ENCODE peak calls at places on chromosomes 11 and 22, in four cellular contexts. D is coronary artery, G is fibroblast of lung, T is adrenal gland. R is an unnamed sample.

GRCh38 chr11:61972796-61973602 is 5.6 kb upstream of the FTH1 start:
- DNase-seq in D (no peak), G (peak), T (no peak), R (peak)

GRCh38 chr11:119704849-119705248 is 24.2 kb downstream of the NECTIN1 start:
- DNase-seq in D (no peak), G (no peak), T (no peak), R (no peak)

GRCh38 chr11:14136561-14136960 is 174.0 kb downstream of the SPON1 start:
- DNase-seq in D (no peak), G (no peak), T (no peak), R (no peak)

GRCh38 chr11:99257131-99257530 is 236.4 kb downstream of the CNTN5 start:
- DNase-seq in D (no peak), G (no peak), T (no peak), R (peak)

GRCh38 chr11:123357990-123358827 is 71.9 kb upstream of the GRAMD1B start:
- DNase-seq in D (no peak), G (peak), T (peak), R (no peak)

GRCh38 chr11:120471131-120471530 is 40.4 kb upstream of the GRIK4 start:
- DNase-seq in D (no peak), G (peak), T (no peak), R (no peak)

GRCh38 chr11:15157738-15158137 is 43.0 kb downstream of the INSC start:
- DNase-seq in D (no peak), G (no peak), T (no peak), R (no peak)

GRCh38 chr11:2541881-2542361 is 97.1 kb downstream of the KCNQ1 start:
- DNase-seq in D (peak), G (no peak), T (peak), R (no peak)

GRCh38 chr22:41481131-41481830 is 12.4 kb downstream of the ACO2 start:
- DNase-seq in D (peak), G (peak), T (peak), R (no peak)

GRCh38 chr11:15114501-15115475 is at the start of gene INSC:
- DNase-seq in D (no peak), G (peak), T (no peak), R (no peak)

GRCh38 chr22:41913842-41914534 is 886 bp downstream of the SHISA8 start:
- DNase-seq in D (no peak), G (no peak), T (peak), R (no peak)

GRCh38 chr22:37972527-37972926 is 11.8 kb downstream of the SOX10 start:
- DNase-seq in D (no peak), G (no peak), T (peak), R (no peak)

GRCh38 chr11:9855579-9856260 is 191.8 kb downstream of the SWAP70 start:
- DNase-seq in D (no peak), G (no peak), T (no peak), R (no peak)

GRCh38 chr11:16610738-16611388 is 127.6 kb upstream of the C11orf58 start:
- DNase-seq in D (no peak), G (no peak), T (no peak), R (no peak)

GRCh38 chr11:77129841-77130756 is 2.1 kb downstream of the MYO7A start:
- DNase-seq in D (no peak), G (no peak), T (peak), R (no peak)

GRCh38 chr11:20610825-20611224 is 11.4 kb downstream of the SLC6A5 start:
- DNase-seq in D (no peak), G (no peak), T (no peak), R (peak)

GRCh38 chr11:73999581-74000306 is 9.1 kb downstream of the UCP3 start:
- DNase-seq in D (no peak), G (no peak), T (no peak), R (no peak)

GRCh38 chr11:132631956-132632355 is 900.3 kb downstream of the OPCML start:
- DNase-seq in D (no peak), G (peak), T (no peak), R (no peak)

GRCh38 chr11:72085836-72086475 is 5.3 kb downstream of the LRRC51 start:
- DNase-seq in D (no peak), G (no peak), T (no peak), R (no peak)

GRCh38 chr11:101438126-101438525 is 145.7 kb downstream of the TRPC6 start:
- DNase-seq in D (no peak), G (no peak), T (no peak), R (no peak)

GRCh38 chr11:10655931-10656576 is 37.5 kb downstream of the IRAG1 start:
- DNase-seq in D (no peak), G (no peak), T (no peak), R (no peak)

GRCh38 chr11:3106736-3107524 is 49.7 kb upstream of the CARS1 start:
- DNase-seq in D (peak), G (no peak), T (no peak), R (no peak)

GRCh38 chr11:80146231-80146630 is 705.4 kb upstream of the TENM4 start:
- DNase-seq in D (no peak), G (no peak), T (no peak), R (peak)

GRCh38 chr11:118657238-118657637 is 22.2 kb downstream of the TREH start:
- DNase-seq in D (no peak), G (no peak), T (no peak), R (no peak)

GRCh38 chr11:115153135-115153534 is 351.1 kb downstream of the CADM1 start:
- DNase-seq in D (no peak), G (peak), T (no peak), R (peak)

GRCh38 chr11:75896843-75897419 is 81.9 kb downstream of the UVRAG start:
- DNase-seq in D (no peak), G (peak), T (no peak), R (peak)

GRCh38 chr11:116874251-116874650 is 36.8 kb upstream of the APOA1 start:
- DNase-seq in D (no peak), G (no peak), T (no peak), R (no peak)

GRCh38 chr11:62120001-62120400 is 3.8 kb upstream of the INCENP start:
- DNase-seq in D (no peak), G (no peak), T (no peak), R (no peak)

GRCh38 chr11:67645521-67646457 is 4.7 kb downstream of the ACY3 start:
- DNase-seq in D (peak), G (no peak), T (no peak), R (no peak)

GRCh38 chr22:40401532-40401931 is 31.1 kb downstream of the SGSM3 start:
- DNase-seq in D (no peak), G (no peak), T (no peak), R (no peak)

GRCh38 chr11:119990306-119991021 is 147.4 kb downstream of the TRIM29 start:
- DNase-seq in D (no peak), G (peak), T (peak), R (no peak)

GRCh38 chr11:111063711-111064110 is 181.8 kb upstream of the POU2AF2 start:
- DNase-seq in D (no peak), G (peak), T (no peak), R (peak)

GRCh38 chr11:101003468-101003867 is 126.1 kb downstream of the PGR start:
- DNase-seq in D (no peak), G (no peak), T (no peak), R (peak)

GRCh38 chr11:37718431-37718999 is 1120.5 kb upstream of the RAG2 start:
- DNase-seq in D (no peak), G (peak), T (peak), R (peak)

GRCh38 chr11:130801287-130802146 is 114.8 kb downstream of the SNX19 start:
- DNase-seq in D (no peak), G (peak), T (no peak), R (no peak)

GRCh38 chr11:48001438-48002021 is 21.2 kb downstream of the PTPRJ start:
- DNase-seq in D (no peak), G (peak), T (no peak), R (peak)

DNA sequence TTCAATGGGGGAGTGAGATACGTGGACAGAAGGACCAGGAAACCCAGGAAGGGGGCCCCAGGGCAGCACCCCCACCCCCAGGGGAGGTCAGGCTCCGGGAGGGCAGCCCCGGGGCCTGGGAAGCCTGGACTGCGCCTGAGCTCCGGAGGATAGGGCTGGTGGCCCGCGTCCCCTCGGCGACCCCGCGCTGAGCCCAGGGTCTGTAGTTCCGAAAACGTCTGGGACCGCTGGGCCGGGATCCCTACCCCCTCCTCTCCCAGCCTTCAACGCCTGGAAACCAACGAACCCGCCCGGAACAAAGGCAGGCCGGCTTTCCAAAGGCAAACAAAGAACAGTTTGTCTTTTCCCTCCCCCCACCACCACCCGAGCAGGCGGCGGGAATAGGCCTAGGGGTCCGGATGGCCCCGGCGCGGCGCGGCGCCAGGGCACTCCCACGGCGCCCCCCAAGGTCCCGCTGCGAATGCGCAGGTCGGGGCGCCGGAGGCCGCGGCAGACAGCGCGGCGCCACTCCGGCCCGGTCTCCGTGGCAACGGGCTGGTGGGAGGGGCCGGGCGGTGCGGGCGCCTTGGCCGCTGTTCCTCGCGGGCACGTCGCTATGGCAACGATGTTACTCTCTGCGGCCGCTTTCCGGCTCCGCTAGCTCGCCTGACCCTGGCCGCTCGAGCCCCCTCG is 58.5 kb downstream of the IGLL1 start:
- DNase-seq in D (peak), G (peak), T (peak), R (peak)
- TF ChIP-seq CTCF in D (no peak), G (no peak), T (no peak), R (no peak)

DNA sequence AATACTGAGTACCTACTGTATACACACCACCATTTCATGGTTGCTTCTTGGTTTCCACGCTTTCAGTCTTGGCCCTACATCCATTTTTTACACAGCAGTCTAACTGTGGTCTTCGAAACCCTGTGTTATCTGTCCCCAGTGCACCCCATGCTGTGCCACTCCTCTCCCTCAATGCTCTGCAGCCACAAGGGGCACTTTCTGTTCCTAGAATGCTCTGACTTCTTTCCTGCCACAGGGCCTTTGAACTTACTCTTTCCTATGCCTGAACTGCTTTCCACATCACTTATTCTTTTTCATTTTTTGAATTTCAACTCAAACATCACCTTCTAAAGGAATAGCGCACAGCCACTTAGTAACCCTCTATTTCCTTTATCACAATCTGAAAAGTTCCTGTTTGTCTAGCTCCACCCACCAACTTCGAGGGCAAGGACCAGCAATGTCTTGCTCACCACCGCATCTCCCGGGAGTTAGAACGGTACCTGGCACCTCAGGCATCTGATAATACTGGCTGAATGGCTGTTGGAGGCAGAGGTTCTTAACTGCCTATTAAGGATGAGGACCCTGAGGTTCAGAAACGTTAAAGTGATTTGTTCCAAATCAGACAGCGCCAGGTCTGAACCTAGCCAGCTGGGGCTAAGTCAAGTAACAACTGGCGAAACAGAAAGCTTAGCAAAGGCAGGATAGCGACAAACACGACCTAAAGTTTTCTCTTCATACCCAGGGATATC is 568 bp downstream of the ALG8 start:
- DNase-seq in D (no peak), G (no peak), T (no peak), R (peak)
- TF ChIP-seq CTCF in D (no peak), G (no peak), T (no peak), R (no peak)

DNA sequence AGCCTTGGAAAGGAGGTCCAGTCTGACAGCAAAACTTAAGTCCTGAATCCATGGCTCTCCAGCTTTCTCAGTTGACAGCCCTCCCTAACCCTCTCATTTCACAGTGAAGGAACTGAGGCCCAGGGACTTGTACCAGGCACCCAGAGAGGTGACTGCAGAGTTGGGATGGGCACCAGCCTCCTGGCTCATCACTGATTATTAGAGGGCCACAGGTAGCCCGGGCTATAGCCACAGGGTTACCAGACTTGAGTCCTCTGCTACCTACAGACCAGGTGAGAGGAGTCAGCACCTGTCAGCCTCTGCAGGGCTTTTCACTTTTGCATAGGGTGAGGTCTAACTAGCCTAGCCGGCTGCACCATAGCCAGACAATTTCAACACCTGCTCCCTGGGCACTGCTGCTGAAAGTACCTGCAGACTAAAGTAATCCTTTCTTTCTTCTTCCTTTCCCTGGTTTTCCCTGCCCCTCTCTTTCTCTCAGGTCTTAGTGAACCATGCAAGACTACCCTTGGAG is 37.6 kb downstream of the SYT13 start:
- DNase-seq in D (no peak), G (no peak), T (no peak), R (no peak)
- TF ChIP-seq CTCF in D (no peak), G (no peak), T (no peak), R (no peak)

DNA sequence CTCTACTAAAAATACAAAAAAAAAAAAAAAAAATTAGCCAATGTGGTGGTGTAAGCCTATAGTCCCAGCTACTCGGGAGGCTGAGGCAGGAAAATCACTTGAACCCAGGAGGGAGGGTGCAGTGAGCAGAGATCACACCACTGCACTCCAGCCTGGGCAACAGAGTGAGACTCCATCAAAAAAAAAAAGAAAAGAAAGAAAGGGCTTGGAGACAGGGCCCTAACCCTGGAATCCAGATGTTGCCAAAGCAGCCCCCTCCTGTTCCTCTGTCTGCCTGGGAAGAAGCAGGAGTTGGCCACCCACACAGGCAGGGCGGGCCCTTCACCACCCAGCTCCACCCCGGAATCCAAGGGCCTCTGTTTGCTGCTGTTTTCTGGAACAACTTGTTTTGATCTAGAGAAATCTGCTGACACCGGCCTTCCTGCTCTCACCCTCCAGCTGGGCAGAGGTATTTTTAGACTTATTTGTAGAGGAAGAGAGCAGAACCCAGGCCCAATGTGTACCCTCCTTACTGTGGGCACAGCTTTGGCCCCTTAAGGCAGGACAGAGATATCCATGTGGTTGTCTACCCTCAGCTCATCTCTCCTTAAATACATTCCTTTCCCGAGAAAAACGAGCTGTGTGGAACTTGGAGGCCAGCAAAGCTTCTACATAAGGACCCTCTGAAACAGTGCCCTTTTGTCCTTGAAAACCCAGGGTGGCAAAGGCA is 2.7 kb upstream of the NEAT1 start:
- DNase-seq in D (peak), G (peak), T (peak), R (peak)
- TF ChIP-seq CTCF in D (no peak), G (no peak), T (no peak), R (no peak)

GRCh38 chr11:12964650-12965049 is 44.5 kb upstream of the RASSF10 start:
- DNase-seq in D (no peak), G (no peak), T (no peak), R (no peak)
- TF ChIP-seq CTCF in D (no peak), G (no peak), T (no peak), R (no peak)